ENCODE peak calls at places on chromosomes 5 and 9, in seven cellular contexts. Q, N, G, E, W, U and C are unnamed samples.

GRCh38 chr9:105425817-105426433 is 21.9 kb upstream of the FSD1L start:
- DNase-seq in G (no peak), U (peak), N (no peak), W (peak), Q (no peak), E (no peak), C (no peak)

GRCh38 chr5:41009228-41009627 is 61.9 kb downstream of the MROH2B start:
- DNase-seq in G (no peak), Q (no peak), N (peak), U (no peak), W (no peak), E (no peak), C (no peak)

GRCh38 chr5:57082441-57083067 is 91.3 kb upstream of the GPBP1 start:
- DNase-seq in W (peak), Q (no peak), N (peak), E (no peak), U (peak), G (no peak), C (no peak)

GRCh38 chr9:92094655-92095054 is 20.6 kb downstream of the SPTLC1 start:
- DNase-seq in N (peak), W (no peak), Q (peak), E (no peak), U (peak), G (no peak), C (no peak)

GRCh38 chr9:6566409-6567139 is 79.0 kb downstream of the GLDC start:
- DNase-seq in N (peak), E (peak), W (peak), Q (peak), U (no peak), G (no peak), C (no peak)

GRCh38 chr5:472076-472655 is 29.2 kb downstream of the EXOC3 start:
- DNase-seq in Q (peak), G (no peak), W (no peak), E (no peak), U (no peak), N (no peak), C (peak)

GRCh38 chr5:137101544-137101943 is 397.6 kb downstream of the SPOCK1 start:
- DNase-seq in E (no peak), N (no peak), Q (no peak), U (no peak), W (peak), G (no peak), C (no peak)

GRCh38 chr5:173855162-173855994 is 32.8 kb upstream of the CPEB4 start:
- DNase-seq in N (no peak), W (no peak), U (no peak), Q (no peak), E (no peak), G (no peak), C (no peak)

GRCh38 chr9:98627291-98627690 is 81.4 kb downstream of the GABBR2 start:
- DNase-seq in G (no peak), W (peak), U (no peak), Q (peak), E (no peak), N (no peak), C (no peak)

GRCh38 chr9:133147412-133148271 is 16.1 kb downstream of the GBGT1 start:
- DNase-seq in Q (no peak), W (peak), U (peak), N (peak), E (peak), G (peak), C (peak)

GRCh38 chr5:76714771-76715483 is 999 bp upstream of the F2R start:
- DNase-seq in E (no peak), U (peak), Q (no peak), W (no peak), N (no peak), G (no peak), C (no peak)

GRCh38 chr9:89919171-89919681 is 314.4 kb downstream of the GADD45G start:
- DNase-seq in N (peak), W (no peak), Q (no peak), G (peak), E (peak), U (peak), C (peak)

GRCh38 chr5:172534229-172535169 is 80.2 kb upstream of the SH3PXD2B start:
- DNase-seq in E (no peak), G (peak), U (no peak), N (peak), Q (no peak), W (no peak), C (no peak)

GRCh38 chr9:77271023-77271690 is 93.8 kb downstream of the VPS13A start:
- DNase-seq in E (no peak), G (no peak), N (no peak), U (no peak), W (no peak), Q (no peak), C (no peak)

GRCh38 chr5:151463137-151464029 is 16.0 kb downstream of the SLC36A1 start:
- DNase-seq in U (peak), Q (no peak), E (no peak), G (no peak), N (no peak), W (no peak), C (no peak)

GRCh38 chr5:180209137-180209581 is at the start of gene RASGEF1C:
- DNase-seq in W (peak), E (no peak), G (peak), U (peak), Q (peak), N (peak), C (peak)

GRCh38 chr9:133002147-133003070 is 23.9 kb downstream of the GFI1B start:
- DNase-seq in Q (no peak), U (no peak), W (no peak), E (no peak), G (no peak), N (no peak), C (no peak)

GRCh38 chr5:127094161-127094560 is 20.9 kb upstream of the C5orf63 start:
- DNase-seq in U (no peak), W (no peak), G (no peak), E (no peak), Q (no peak), N (no peak), C (no peak)

GRCh38 chr5:33300209-33300742 is 140.5 kb upstream of the TARS1 start:
- DNase-seq in N (no peak), W (peak), E (no peak), U (no peak), G (no peak), Q (peak), C (peak)

GRCh38 chr9:38195737-38196161 is 126.7 kb upstream of the SHB start:
- DNase-seq in E (no peak), N (no peak), G (no peak), Q (no peak), U (no peak), W (no peak), C (no peak)

GRCh38 chr9:128006360-128007024 is 25.7 kb upstream of the EEIG1 start:
- DNase-seq in Q (peak), N (no peak), G (no peak), E (no peak), U (no peak), W (no peak), C (no peak)

GRCh38 chr5:88269222-88269771 is 652 bp upstream of the TMEM161B start:
- DNase-seq in G (no peak), Q (peak), E (no peak), N (no peak), W (no peak), U (peak), C (no peak)

GRCh38 chr5:68225188-68225910 is 9.8 kb downstream of the PIK3R1 start:
- DNase-seq in N (no peak), W (peak), E (no peak), G (peak), Q (peak), U (no peak), C (no peak)

DNA sequence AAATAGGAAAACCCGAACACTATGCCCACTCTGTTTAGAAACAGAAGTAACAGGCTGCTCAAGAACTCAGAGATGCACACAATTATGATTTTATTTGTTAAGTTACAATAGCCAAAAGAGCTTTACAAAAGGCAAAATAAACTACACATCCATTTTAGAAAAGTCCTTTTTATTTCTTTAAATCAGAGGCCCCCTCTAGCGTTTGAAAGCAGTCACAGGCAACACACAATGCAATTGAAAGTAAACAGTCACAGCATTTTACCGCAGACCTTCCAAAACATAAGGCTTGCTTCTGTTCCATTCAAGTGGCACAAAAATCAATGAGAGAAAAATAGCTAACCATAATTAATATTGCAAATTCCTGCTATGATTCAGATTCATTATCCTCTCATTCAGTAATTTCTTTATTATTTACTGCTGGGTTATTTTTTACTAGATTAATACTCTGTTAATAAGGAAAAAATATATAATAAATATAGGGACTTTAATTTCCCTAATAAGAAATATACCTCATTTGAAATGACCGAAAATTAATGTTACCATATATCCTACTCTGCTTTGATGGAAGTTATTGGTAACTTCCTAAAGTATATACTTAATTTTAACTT is 78.3 kb downstream of the CEP120 start:
- DNase-seq in N (no peak), W (peak), E (no peak), U (peak), G (no peak), Q (peak), C (no peak)
- TF ChIP-seq CTCF in N (no peak), W (peak), E (no peak), U (peak), G (peak), Q (peak), C (peak)

GRCh38 chr9:22446950-22447606 is 454 bp downstream of the DMRTA1 start:
- DNase-seq in Q (peak), G (peak), U (peak), N (no peak), W (peak), E (peak), C (peak)
- TF ChIP-seq CTCF in Q (no peak), G (no peak), U (peak), N (no peak), W (no peak), E (peak), C (no peak)

GRCh38 chr5:115571441-115571878 is 26.9 kb upstream of the FEM1C start:
- DNase-seq in E (no peak), U (peak), Q (no peak), G (no peak), W (no peak), N (no peak), C (no peak)
- TF ChIP-seq CTCF in E (peak), U (peak), Q (no peak), G (no peak), W (no peak), N (no peak), C (no peak)

DNA sequence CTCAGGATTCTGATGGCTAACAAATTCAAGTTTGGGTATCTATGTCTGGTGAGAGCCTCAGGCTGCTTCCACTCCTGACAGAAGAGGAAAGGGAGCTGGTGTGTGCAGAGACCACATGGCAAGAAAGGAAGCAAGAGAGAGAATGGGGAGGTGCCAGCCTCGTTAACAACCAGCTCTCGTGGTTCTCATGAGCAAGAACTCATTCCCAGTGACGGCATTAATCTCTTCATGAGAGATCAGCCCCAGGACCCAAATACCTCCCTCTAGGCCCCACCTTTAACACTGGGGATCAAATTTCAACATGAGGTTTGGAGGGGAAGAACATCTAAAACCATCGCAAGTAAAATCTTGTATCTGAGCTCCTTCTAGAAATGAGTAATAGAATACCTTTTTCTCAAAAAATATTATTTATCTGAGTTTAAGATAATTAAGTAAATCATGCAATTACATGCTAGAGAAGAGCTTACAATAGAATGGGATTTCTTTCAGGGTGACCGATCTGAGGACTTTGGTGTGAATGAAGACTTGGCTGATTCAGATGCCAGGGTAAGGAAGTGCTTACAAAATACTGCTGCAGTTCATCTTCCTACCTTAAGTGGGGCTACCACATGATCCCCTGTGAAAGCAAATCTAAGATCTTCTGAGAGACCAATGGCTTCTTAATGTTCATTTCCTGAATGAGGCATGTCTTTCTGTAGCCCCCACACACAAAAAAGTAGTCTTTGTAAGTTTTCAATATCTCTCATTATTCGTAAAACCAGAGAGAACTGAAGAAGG is 11.5 kb downstream of the ANXA1 start:
- DNase-seq in U (peak), E (no peak), N (no peak), W (no peak), G (no peak), Q (no peak), C (no peak)
- TF ChIP-seq CTCF in U (no peak), E (no peak), N (no peak), W (no peak), G (no peak), Q (no peak), C (no peak)

DNA sequence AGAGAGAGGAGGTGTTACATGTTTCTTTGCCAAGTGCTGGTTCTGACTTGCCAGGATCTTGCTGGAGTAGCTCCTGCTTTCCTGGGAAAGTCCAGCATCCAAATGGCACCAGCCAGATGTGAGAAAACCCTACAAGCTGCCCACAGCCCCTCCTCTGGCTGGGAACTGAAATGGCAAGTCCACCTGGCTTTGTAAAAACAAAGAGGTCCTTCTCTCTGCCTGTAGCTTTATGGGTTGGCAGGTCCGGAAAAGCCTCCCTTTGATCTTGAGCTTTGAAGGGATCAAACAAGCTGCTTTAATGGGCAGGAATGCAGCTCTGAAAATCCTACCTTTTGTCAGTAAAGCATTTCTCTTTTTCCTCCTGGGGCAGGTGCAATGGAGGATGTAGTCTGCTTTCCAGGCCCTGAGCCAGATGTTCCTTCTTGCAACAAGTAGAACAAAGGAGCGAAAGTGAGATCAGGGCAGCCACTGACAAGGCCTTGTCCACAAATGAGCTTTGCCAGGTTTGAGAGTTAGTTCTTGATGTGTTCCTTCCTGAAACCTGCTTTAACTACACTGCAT is 456.7 kb downstream of the ZNF608 start:
- DNase-seq in W (no peak), E (peak), Q (no peak), G (no peak), U (peak), N (peak), C (no peak)
- TF ChIP-seq CTCF in W (peak), E (peak), Q (no peak), G (no peak), U (peak), N (no peak), C (no peak)

GRCh38 chr5:53733853-53734252 is 173.4 kb downstream of the NDUFS4 start:
- DNase-seq in U (peak), W (no peak), G (no peak), E (no peak), N (peak), Q (no peak), C (no peak)
- TF ChIP-seq CTCF in U (peak), W (no peak), G (no peak), E (peak), N (no peak), Q (no peak), C (no peak)

DNA sequence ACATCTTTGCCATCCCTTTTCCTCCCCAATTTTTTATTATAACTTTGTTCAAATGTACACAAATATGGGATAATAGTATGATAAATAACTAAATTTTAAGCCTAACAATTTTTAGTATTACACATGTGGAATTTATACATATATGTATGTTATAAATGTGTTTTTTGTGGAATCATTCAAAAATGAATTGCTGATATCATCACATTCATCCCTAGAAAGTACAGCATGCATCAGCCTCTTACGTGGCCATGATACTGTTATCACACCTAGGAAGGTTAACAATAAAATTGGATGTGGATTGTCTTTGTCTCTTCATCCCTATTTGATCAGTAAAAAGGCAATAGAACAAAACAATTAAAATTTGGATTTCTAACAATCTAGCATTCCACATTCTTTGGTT is 73.7 kb upstream of the DAP start:
- DNase-seq in Q (no peak), G (no peak), E (no peak), W (no peak), U (no peak), N (no peak), C (no peak)
- TF ChIP-seq CTCF in Q (no peak), G (no peak), E (no peak), W (no peak), U (no peak), N (no peak), C (no peak)